ENCODE peak calls at places on chromosomes 5 and 9, in seven cellular contexts. M is brain microvascular endothelial cell, L is neural progenitor cell, Z is psoas muscle, V is Peyer's patch, I is H1, O is tibial artery. W is an unnamed sample.
A peak's percentile ranks its signal among the peaks of the same experiment; 100 is the strongest.

GRCh38 chr5:142783601-142784291 is 13.6 kb downstream of the ARHGAP26 start:
- DNase-seq in M (no peak), L (peak; percentile 43), Z (peak; percentile 32), V (no peak), I (no peak), O (peak; percentile 64), W (no peak)

GRCh38 chr5:80935811-80936385 is 24.3 kb upstream of the RASGRF2 start:
- DNase-seq in M (no peak), L (no peak), Z (no peak), V (no peak), I (no peak), O (no peak), W (no peak)

GRCh38 chr9:80899208-80899607 is 790.1 kb downstream of the TLE1 start:
- DNase-seq in M (no peak), L (no peak), Z (no peak), V (no peak), I (no peak), O (no peak), W (no peak)

GRCh38 chr9:93071464-93071863 is 13.0 kb downstream of the SUSD3 start:
- DNase-seq in M (no peak), L (peak; percentile 56), Z (no peak), V (no peak), I (peak; percentile 65), O (no peak), W (no peak)

GRCh38 chr5:151225475-151225874 is 1.6 kb upstream of the CCDC69 start:
- DNase-seq in M (no peak), L (no peak), Z (no peak), V (no peak), I (no peak), O (no peak), W (no peak)

GRCh38 chr9:115262952-115263351 is 145.0 kb upstream of the TNC start:
- DNase-seq in M (no peak), L (no peak), Z (no peak), V (no peak), I (no peak), O (no peak), W (no peak)

GRCh38 chr9:129058965-129059795 is 21.7 kb upstream of the DOLPP1 start:
- DNase-seq in M (peak; percentile 25), L (no peak), Z (no peak), V (no peak), I (no peak), O (no peak), W (no peak)

GRCh38 chr5:134590992-134591659 is 41.5 kb downstream of the SAR1B start:
- DNase-seq in M (no peak), L (no peak), Z (peak; percentile 48), V (no peak), I (no peak), O (no peak), W (no peak)

GRCh38 chr9:98135938-98136337 is 16.9 kb upstream of the TRIM14 start:
- DNase-seq in M (no peak), L (no peak), Z (no peak), V (no peak), I (no peak), O (peak; percentile 19), W (no peak)

GRCh38 chr5:163563880-163564279 is 58.5 kb downstream of the MAT2B start:
- DNase-seq in M (no peak), L (no peak), Z (no peak), V (no peak), I (no peak), O (no peak), W (no peak)

GRCh38 chr9:74953235-74953741 is 576 bp upstream of the C9orf40 start:
- DNase-seq in M (peak; percentile 16), L (peak; percentile 12), Z (no peak), V (no peak), I (no peak), O (no peak), W (no peak)

GRCh38 chr5:93226202-93226735 is 354.8 kb downstream of the NR2F1-AS1 start:
- DNase-seq in M (no peak), L (no peak), Z (no peak), V (no peak), I (no peak), O (no peak), W (no peak)

GRCh38 chr5:29042152-29042551 is 2003.8 kb upstream of the CDH9 start:
- DNase-seq in M (no peak), L (no peak), Z (no peak), V (no peak), I (no peak), O (no peak), W (no peak)

GRCh38 chr9:81596671-81597426 is 92.5 kb downstream of the TLE1 start:
- DNase-seq in M (no peak), L (no peak), Z (no peak), V (no peak), I (no peak), O (no peak), W (no peak)

DNA sequence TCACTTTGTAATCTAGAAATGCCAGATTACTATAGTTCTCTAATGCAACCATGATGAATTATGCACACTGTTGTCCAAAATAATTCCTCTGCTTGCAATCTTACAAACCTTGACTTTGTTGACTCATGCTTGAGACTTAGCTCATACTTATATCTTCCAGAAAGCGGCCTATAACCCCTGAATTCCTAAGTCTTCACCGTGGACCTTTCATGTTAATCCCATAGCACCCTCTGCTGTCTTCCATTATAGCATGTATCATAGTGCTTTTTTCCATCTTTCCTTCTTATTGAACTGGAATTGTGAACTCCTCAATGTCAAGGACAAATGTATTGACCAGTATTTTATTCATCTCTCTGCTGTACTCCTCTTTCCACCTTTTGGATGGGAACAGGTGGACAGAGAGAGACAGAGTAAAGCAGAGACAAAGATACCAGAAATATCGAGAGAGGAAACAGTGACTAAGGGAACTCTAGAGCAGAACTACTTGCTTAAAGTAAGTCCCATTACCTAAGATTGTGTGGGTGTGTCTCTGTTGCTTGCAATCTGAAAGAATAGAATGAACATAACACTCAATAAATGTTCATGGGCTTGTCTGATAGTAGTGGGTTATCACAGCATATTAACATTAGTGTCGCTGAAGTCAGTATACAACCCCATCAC is 110.0 kb downstream of the LURAP1L start:
- DNase-seq in M (peak; percentile 63), L (peak; percentile 20), Z (no peak), V (no peak), I (no peak), O (no peak), W (no peak)
- TF ChIP-seq CTCF in M (peak; percentile 64), L (peak; percentile 42), Z (peak; percentile 44), V (peak; percentile 79), I (peak; percentile 47), O (peak; percentile 60), W (peak; percentile 45)

GRCh38 chr5:73295447-73295846 is 122.5 kb downstream of the TMEM174 start:
- DNase-seq in M (no peak), L (peak; percentile 39), Z (no peak), V (no peak), I (no peak), O (no peak), W (no peak)

GRCh38 chr5:73290242-73290641 is 117.2 kb downstream of the TMEM174 start:
- DNase-seq in M (no peak), L (no peak), Z (no peak), V (no peak), I (no peak), O (no peak), W (no peak)

GRCh38 chr5:73296772-73297171 is 123.8 kb downstream of the TMEM174 start:
- DNase-seq in M (peak; percentile 92), L (no peak), Z (no peak), V (no peak), I (no peak), O (no peak), W (no peak)

GRCh38 chr5:73291873-73292272 is 118.9 kb downstream of the TMEM174 start:
- DNase-seq in M (no peak), L (no peak), Z (no peak), V (no peak), I (no peak), O (no peak), W (no peak)

DNA sequence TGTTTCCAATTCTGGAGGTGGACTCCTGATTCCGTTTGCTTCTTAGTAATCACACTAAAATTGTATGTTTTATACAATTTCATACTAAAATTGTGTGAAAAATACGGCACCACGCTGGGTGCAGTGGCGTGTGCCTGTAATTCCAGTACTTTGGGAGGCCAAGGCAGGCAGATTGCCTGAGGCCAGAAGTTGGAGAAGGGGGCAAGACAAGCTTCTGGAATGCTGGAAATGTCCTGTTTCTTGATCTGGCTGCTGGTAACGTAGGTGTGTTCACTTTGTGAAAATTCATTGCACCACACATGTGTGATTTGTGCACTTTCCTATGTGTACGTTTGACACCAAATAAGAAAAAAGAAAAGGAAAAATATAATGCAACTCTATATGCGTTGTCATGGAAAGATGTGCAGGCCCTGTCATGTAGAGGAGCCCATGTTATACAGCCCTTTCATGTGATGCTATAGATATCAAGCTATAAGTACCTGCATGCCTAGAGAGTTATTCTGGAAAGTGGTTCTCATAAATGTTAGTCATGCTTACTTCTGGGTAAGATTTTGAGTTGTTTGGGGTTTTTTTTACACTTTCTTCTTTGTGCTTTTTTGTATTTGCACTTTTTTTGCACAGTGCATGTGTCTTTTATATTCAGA is 119.9 kb downstream of the TMEM174 start:
- DNase-seq in M (no peak), L (no peak), Z (no peak), V (no peak), I (no peak), O (no peak), W (no peak)
- H3K27me3 ChIP-seq in M (no peaks in the 10 kb centered on the region), L (peaks cover 79% of the 10 kb centered on the region), Z (peaks cover 2% of the 10 kb centered on the region), V (no peaks in the 10 kb centered on the region), I (peaks cover 22% of the 10 kb centered on the region), O (peaks cover 46% of the 10 kb centered on the region), W (peaks cover 67% of the 10 kb centered on the region)

GRCh38 chr9:131024978-131025868 is 16.2 kb downstream of the LAMC3 start:
- DNase-seq in M (no peak), L (no peak), Z (no peak), V (no peak), I (no peak), O (no peak), W (no peak)
- H3K27ac ChIP-seq in M (no peak overlapping the region), L (no peak overlapping the region), Z (no peak overlapping the region), V (no peak overlapping the region), I (no peak overlapping the region), O (no peak overlapping the region), W (no peak overlapping the region)

GRCh38 chr5:73996181-73996770 is 370.3 kb downstream of the ARHGEF28 start:
- DNase-seq in M (no peak), L (no peak), Z (no peak), V (no peak), I (no peak), O (no peak), W (no peak)

GRCh38 chr5:73999306-73999705 is 373.3 kb downstream of the ARHGEF28 start:
- DNase-seq in M (no peak), L (no peak), Z (no peak), V (no peak), I (no peak), O (no peak), W (no peak)

GRCh38 chr5:73997936-73998335 is 371.9 kb downstream of the ARHGEF28 start:
- DNase-seq in M (peak; percentile 11), L (no peak), Z (no peak), V (no peak), I (no peak), O (no peak), W (no peak)

GRCh38 chr5:73998496-73998895 is 372.5 kb downstream of the ARHGEF28 start:
- DNase-seq in M (peak; percentile 38), L (no peak), Z (no peak), V (no peak), I (no peak), O (no peak), W (no peak)

DNA sequence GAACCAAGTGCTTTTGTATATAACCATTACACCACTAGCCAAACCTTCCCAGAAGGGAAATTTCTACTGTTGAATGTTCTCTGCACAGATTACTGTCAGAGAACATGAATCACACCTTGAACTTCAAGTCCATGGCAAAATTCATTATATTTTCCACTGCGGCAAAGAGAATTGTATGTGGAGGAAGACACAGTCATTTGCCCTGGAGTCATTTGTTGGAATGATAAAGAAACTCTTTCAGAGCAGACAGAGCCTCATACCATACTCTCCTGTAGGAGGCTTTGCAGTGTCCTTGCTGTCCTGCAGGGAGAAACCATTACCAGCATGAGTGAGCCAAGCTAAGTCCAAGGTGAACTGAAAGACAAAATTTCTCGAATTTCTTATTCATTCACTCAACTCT is 369.0 kb downstream of the ARHGEF28 start:
- DNase-seq in M (no peak), L (no peak), Z (no peak), V (no peak), I (no peak), O (no peak), W (no peak)
- TF ChIP-seq CTCF in M (peak; percentile 31), L (no peak), Z (no peak), V (no peak), I (peak; percentile 26), O (no peak), W (no peak)

W was measured in upper lobe of right lung.